ENCODE peak calls at places on chromosomes 5 and 9, in five cellular contexts. Z is MM.1S, S is GM20000, K is cardiac muscle cell, M is fibroblast of the aortic adventitia. W is an unnamed sample.

GRCh38 chr5:65062684-65063083 is 294.0 kb downstream of the CWC27 start:
- DNase-seq in S (no peak), Z (no peak), K (no peak), M (peak), W (no peak)

GRCh38 chr9:135515541-135515951 is 5.7 kb upstream of the LCN1 start:
- DNase-seq in Z (no peak), K (no peak), S (no peak), M (no peak), W (no peak)

GRCh38 chr5:68554566-68555279 is 339.2 kb downstream of the PIK3R1 start:
- DNase-seq in K (no peak), M (peak), S (no peak), Z (no peak), W (no peak)

GRCh38 chr9:2465921-2466460 is 155.6 kb upstream of the VLDLR start:
- DNase-seq in Z (peak), S (peak), M (no peak), K (peak), W (peak)

GRCh38 chr5:137206030-137206715 is 293.0 kb downstream of the SPOCK1 start:
- DNase-seq in K (peak), Z (no peak), S (no peak), M (peak), W (no peak)

GRCh38 chr9:98495530-98495929 is 213.2 kb downstream of the GABBR2 start:
- DNase-seq in M (no peak), S (no peak), Z (no peak), K (no peak), W (no peak)

GRCh38 chr5:170907758-170908157 is 45.9 kb downstream of the RANBP17 start:
- DNase-seq in M (peak), S (no peak), K (no peak), Z (peak), W (no peak)

GRCh38 chr5:7868773-7869473 is at the start of the genes FASTKD3 and MTRR:
- DNase-seq in Z (peak), M (peak), K (peak), S (peak), W (peak)

GRCh38 chr5:80686757-80687156 is 32.0 kb upstream of the DHFR start:
- DNase-seq in K (no peak), M (peak), Z (no peak), S (no peak), W (no peak)

GRCh38 chr5:157464518-157465171 is 4.6 kb downstream of the NIPAL4 start:
- DNase-seq in Z (no peak), S (peak), K (no peak), M (peak), W (peak)

GRCh38 chr9:99419099-99419498 is 197.0 kb downstream of the SEC61B start:
- DNase-seq in Z (no peak), S (no peak), K (no peak), M (peak), W (no peak)

GRCh38 chr9:122031806-122032205 is 61.3 kb downstream of the TTLL11 start:
- DNase-seq in M (peak), S (no peak), K (no peak), Z (no peak), W (no peak)

GRCh38 chr9:107557236-107557990 is 67.8 kb upstream of the KLF4 start:
- DNase-seq in M (peak), Z (no peak), K (no peak), S (no peak), W (no peak)

GRCh38 chr9:4852419-4852818 is 59.7 kb downstream of the RCL1 start:
- DNase-seq in S (no peak), K (no peak), Z (no peak), M (no peak), W (no peak)

GRCh38 chr5:142865631-142866030 is 95.5 kb downstream of the ARHGAP26 start:
- DNase-seq in M (no peak), S (no peak), Z (no peak), K (no peak), W (no peak)

GRCh38 chr9:113219186-113219936 is 1.7 kb downstream of the FKBP15 start:
- DNase-seq in M (no peak), S (peak), K (no peak), Z (peak), W (peak)

GRCh38 chr5:34913072-34913471 is 2.2 kb downstream of the RAD1 start:
- DNase-seq in K (no peak), M (peak), S (no peak), Z (no peak), W (no peak)

GRCh38 chr9:80144856-80145255 is 573.1 kb downstream of the TLE4 start:
- DNase-seq in M (no peak), Z (no peak), S (no peak), K (no peak), W (no peak)

GRCh38 chr9:134170525-134171315 is 6.4 kb upstream of the RNU6ATAC start:
- DNase-seq in M (no peak), S (no peak), K (no peak), Z (no peak), W (no peak)

GRCh38 chr5:178205010-178205748 is 846 bp downstream of the HNRNPAB start:
- DNase-seq in Z (peak), S (peak), K (peak), M (peak), W (peak)

GRCh38 chr5:131277875-131278795 is 14.3 kb downstream of the CDC42SE2 start:
- DNase-seq in S (no peak), K (no peak), M (peak), Z (no peak), W (no peak)

GRCh38 chr5:98770158-98770910 is 3.1 kb upstream of the RGMB start:
- DNase-seq in S (peak), Z (peak), M (peak), K (peak), W (peak)

GRCh38 chr9:35044071-35044470 is 28.4 kb downstream of the VCP start:
- DNase-seq in Z (no peak), S (no peak), K (no peak), M (no peak), W (no peak)

GRCh38 chr9:126523621-126524111 is 90.1 kb upstream of the LMX1B start:
- DNase-seq in Z (no peak), K (no peak), M (no peak), S (no peak), W (no peak)

GRCh38 chr9:127133739-127134167 is 11.3 kb upstream of the ANGPTL2 start:
- DNase-seq in S (no peak), M (peak), Z (no peak), K (peak), W (no peak)

GRCh38 chr5:171429543-171429910 is 10.1 kb downstream of the FGF18 start:
- DNase-seq in Z (no peak), M (no peak), K (no peak), S (no peak), W (no peak)

GRCh38 chr5:130141689-130142320 is 237.5 kb downstream of the CHSY3 start:
- DNase-seq in S (peak), Z (peak), K (peak), M (peak), W (peak)

GRCh38 chr9:101352892-101353462 is 31.8 kb downstream of the BAAT start:
- DNase-seq in K (no peak), S (no peak), Z (no peak), M (no peak), W (no peak)

GRCh38 chr9:101354143-101354764 is 30.6 kb downstream of the BAAT start:
- DNase-seq in S (no peak), M (no peak), K (no peak), Z (no peak), W (no peak)

GRCh38 chr9:101353683-101354082 is 31.1 kb downstream of the BAAT start:
- DNase-seq in K (no peak), S (no peak), Z (no peak), M (no peak), W (no peak)

GRCh38 chr9:101354765-101355708 is 29.8 kb downstream of the BAAT start:
- DNase-seq in Z (no peak), S (no peak), K (no peak), M (no peak), W (no peak)

GRCh38 chr9:101350285-101350684 is 34.5 kb downstream of the BAAT start:
- DNase-seq in Z (no peak), M (no peak), K (no peak), S (no peak), W (no peak)
- TF ChIP-seq CTCF in Z (no peak), M (no peak), K (no peak), S (no peak), W (no peak)

GRCh38 chr5:11724947-11725346 is 179.3 kb downstream of the CTNND2 start:
- DNase-seq in K (no peak), Z (no peak), M (no peak), S (no peak), W (no peak)

GRCh38 chr5:11715797-11716196 is 188.4 kb downstream of the CTNND2 start:
- DNase-seq in K (no peak), M (no peak), S (no peak), Z (no peak), W (no peak)

DNA sequence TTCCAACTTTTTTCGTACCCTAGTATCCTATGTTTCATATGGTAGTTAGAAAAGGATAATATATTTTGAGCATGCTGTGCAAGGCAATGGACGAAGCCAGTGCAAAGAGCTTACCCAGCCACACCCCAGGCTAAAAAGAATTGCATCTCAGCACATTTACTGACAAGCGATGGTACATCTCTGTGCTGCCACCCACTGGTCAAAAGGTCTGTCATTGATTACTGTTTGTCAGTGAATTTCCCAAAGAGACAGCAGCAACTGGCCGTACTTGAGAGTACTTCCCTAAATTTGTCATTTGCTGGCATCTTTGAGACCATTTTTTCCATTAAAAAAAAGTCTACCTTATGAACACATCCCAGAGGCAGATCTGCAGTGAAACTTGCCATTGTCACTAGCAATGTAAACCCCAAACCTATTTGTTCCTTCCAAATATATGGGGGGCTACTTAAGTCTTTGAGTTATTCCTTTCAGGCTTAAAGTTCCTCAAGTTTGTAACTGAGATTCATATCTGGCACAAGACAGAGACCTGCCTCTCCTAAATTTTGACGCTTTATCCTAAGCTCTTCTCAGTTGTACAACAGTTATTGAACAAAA is 184.3 kb downstream of the CTNND2 start:
- DNase-seq in S (peak), M (no peak), K (peak), Z (peak), W (peak)
- TF ChIP-seq CTCF in S (no peak), M (no peak), K (no peak), Z (peak), W (peak)

GRCh38 chr5:133981714-133982113 is 13.3 kb upstream of the C5orf15 start:
- DNase-seq in K (no peak), M (no peak), Z (no peak), S (no peak), W (no peak)
- TF ChIP-seq CTCF in K (no peak), M (no peak), Z (no peak), S (no peak), W (no peak)

DNA sequence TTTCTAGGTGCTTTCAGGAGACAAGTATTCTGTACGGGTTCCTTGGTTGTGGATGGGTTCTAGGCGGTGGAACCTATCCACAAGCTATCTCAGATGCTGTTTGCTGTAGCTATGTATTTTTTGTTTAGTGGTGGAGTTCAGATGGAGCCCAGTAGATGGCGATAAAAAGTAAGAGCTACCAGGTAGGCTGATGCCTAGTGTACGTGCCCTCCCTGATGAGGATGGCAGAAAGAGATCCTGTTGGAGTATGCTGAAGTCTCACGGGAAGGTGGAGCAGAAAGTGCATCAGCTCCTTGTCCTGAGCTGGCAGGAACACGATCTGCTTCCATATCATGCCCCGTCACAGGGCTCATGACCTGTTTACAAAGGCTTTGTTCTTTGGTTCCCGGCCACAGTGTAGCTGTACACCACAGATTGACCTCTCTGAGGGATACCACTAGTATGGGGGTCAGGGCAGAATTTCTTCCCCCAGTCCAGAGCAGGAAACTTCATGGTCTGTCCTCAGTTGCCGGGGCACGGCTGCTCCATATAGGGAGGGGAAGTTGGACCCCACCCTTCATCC is 12.6 kb upstream of the UGT3A2 start:
- DNase-seq in Z (peak), K (peak), S (peak), M (peak), W (peak)
- TF ChIP-seq CTCF in Z (peak), K (peak), S (peak), M (peak), W (peak)

GRCh38 chr5:91438871-91439270 is 55.8 kb upstream of the ARRDC3 start:
- DNase-seq in M (no peak), Z (no peak), S (no peak), K (no peak), W (no peak)
- TF ChIP-seq CTCF in M (no peak), Z (no peak), S (no peak), K (no peak), W (no peak)

GRCh38 chr9:130039504-130040147 is 3.4 kb downstream of the FNBP1 start:
- DNase-seq in K (no peak), Z (peak), S (peak), M (peak), W (no peak)
- TF ChIP-seq CTCF in K (peak), Z (peak), S (no peak), M (peak), W (no peak)

GRCh38 chr5:41656597-41656996 is 146.2 kb upstream of the PLCXD3 start:
- DNase-seq in S (no peak), Z (no peak), M (no peak), K (no peak), W (no peak)
- TF ChIP-seq CTCF in S (no peak), Z (no peak), M (no peak), K (no peak), W (no peak)

GRCh38 chr5:173582198-173583092 is 34.0 kb downstream of the BOD1 start:
- DNase-seq in M (peak), K (no peak), Z (no peak), S (no peak), W (no peak)

GRCh38 chr5:173583384-173583783 is 33.1 kb downstream of the BOD1 start:
- DNase-seq in S (no peak), K (no peak), Z (no peak), M (no peak), W (no peak)

GRCh38 chr5:173578947-173579615 is 37.4 kb downstream of the BOD1 start:
- DNase-seq in M (no peak), S (no peak), K (no peak), Z (no peak), W (no peak)

GRCh38 chr5:173577817-173578216 is 38.6 kb downstream of the BOD1 start:
- DNase-seq in S (no peak), M (no peak), Z (no peak), K (no peak), W (no peak)

GRCh38 chr5:173581408-173582197 is 34.8 kb downstream of the BOD1 start:
- DNase-seq in Z (peak), S (peak), K (peak), M (peak), W (peak)
- TF ChIP-seq CTCF in Z (peak), S (peak), K (peak), M (peak), W (peak)

DNA sequence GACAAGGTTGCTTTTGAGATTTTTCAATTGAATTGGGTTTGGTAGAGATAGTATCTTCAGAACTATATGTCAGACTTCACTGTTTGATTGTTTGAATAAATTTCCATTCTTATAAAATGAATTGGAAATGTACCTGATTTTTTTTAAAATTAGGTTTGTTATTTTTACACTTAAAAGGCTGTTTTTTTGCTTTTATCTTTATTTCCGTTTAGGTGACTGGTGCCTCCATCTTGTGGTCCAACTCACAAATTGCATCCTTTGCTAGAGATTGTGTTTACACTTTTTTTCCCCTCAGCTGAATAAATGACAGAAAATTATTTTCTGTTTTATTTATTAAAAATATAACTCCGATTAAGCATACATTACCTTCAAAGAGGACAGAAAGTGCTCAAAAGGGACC is 15.6 kb downstream of the NDUFAF2 start:
- DNase-seq in K (peak), S (no peak), Z (peak), M (peak), W (peak)
- TF ChIP-seq CTCF in K (peak), S (peak), Z (peak), M (peak), W (no peak)